ENCODE peak calls at places on chromosomes 7 and 10, in five cellular contexts. I is IMR-90, L is A549, B is H1, J is K562. G is an unnamed sample.

GRCh38 chr10:110208614-110209398 is 1.4 kb downstream of the MXI1 start:
- DNase-seq in L (peak; percentile 57), B (no peak), I (peak; percentile 46), J (peak; percentile 39), G (no peak)

GRCh38 chr10:77873558-77874380 is 52.8 kb downstream of the DLG5 start:
- DNase-seq in B (no peak), L (peak; percentile 30), J (peak; percentile 45), I (peak; percentile 42), G (peak; percentile 70)

GRCh38 chr10:102702742-102703141 is 11.5 kb downstream of the ARL3 start:
- DNase-seq in J (no peak), L (no peak), B (no peak), I (peak; percentile 40), G (no peak)

GRCh38 chr10:80509403-80510161 is 28.1 kb upstream of the SH2D4B start:
- DNase-seq in I (peak; percentile 81), J (no peak), B (no peak), L (peak; percentile 77), G (no peak)

GRCh38 chr10:84095821-84096497 is 43.4 kb upstream of the GHITM start:
- DNase-seq in I (no peak), B (no peak), L (no peak), J (no peak), G (no peak)

GRCh38 chr7:147981072-147981813 is 609.3 kb upstream of the C7orf33 start:
- DNase-seq in B (no peak), I (no peak), J (no peak), L (no peak), G (no peak)

GRCh38 chr10:63267414-63268138 is 134.4 kb downstream of the NRBF2 start:
- DNase-seq in J (peak; percentile 42), I (peak; percentile 94), B (no peak), L (peak; percentile 12), G (peak; percentile 71)

GRCh38 chr10:33981301-33981700 is 646.8 kb upstream of the NRP1 start:
- DNase-seq in J (no peak), I (no peak), B (no peak), L (no peak), G (no peak)

GRCh38 chr10:116548301-116548700 is 2.6 kb downstream of the PNLIP start:
- DNase-seq in L (no peak), J (no peak), B (no peak), I (no peak), G (no peak)

GRCh38 chr7:30028749-30029635 is 780 bp downstream of the PLEKHA8 start:
- DNase-seq in B (no peak), I (peak; percentile 19), L (peak; percentile 40), J (peak; percentile 56), G (peak; percentile 71)

GRCh38 chr10:124703778-124704427 is 40.3 kb downstream of the FAM53B start:
- DNase-seq in J (no peak), I (no peak), B (no peak), L (no peak), G (no peak)

GRCh38 chr7:29363636-29364425 is 169.3 kb downstream of the CHN2 start:
- DNase-seq in J (no peak), L (no peak), B (no peak), I (no peak), G (no peak)

GRCh38 chr7:75985518-75986146 is 8.8 kb downstream of the TMEM120A start:
- DNase-seq in J (no peak), L (no peak), B (no peak), I (no peak), G (no peak)

GRCh38 chr7:5629941-5630340 is 151.5 kb downstream of the RNF216 start:
- DNase-seq in B (peak; percentile 46), I (peak; percentile 74), L (no peak), J (no peak), G (no peak)

GRCh38 chr7:93245525-93246432 is 13.6 kb downstream of the VPS50 start:
- DNase-seq in J (peak; percentile 22), I (peak; percentile 38), B (no peak), L (no peak), G (peak; percentile 21)

GRCh38 chr10:110398419-110399162 is 93.9 kb upstream of the SMNDC1 start:
- DNase-seq in L (peak; percentile 98), B (no peak), I (peak; percentile 98), J (no peak), G (peak; percentile 68)

GRCh38 chr10:86312701-86313270 is 53.8 kb downstream of the GRID1 start:
- DNase-seq in I (no peak), B (no peak), J (no peak), L (no peak), G (no peak)

GRCh38 chr7:83936056-83936703 is 258.4 kb downstream of the SEMA3A start:
- DNase-seq in L (peak; percentile 19), J (peak; percentile 15), I (peak; percentile 81), B (peak; percentile 66), G (peak; percentile 48)

GRCh38 chr10:123614888-123615287 is 51.3 kb upstream of the GPR26 start:
- DNase-seq in J (peak; percentile 39), B (peak; percentile 96), I (peak; percentile 7), L (peak; percentile 15), G (peak; percentile 35)

DNA sequence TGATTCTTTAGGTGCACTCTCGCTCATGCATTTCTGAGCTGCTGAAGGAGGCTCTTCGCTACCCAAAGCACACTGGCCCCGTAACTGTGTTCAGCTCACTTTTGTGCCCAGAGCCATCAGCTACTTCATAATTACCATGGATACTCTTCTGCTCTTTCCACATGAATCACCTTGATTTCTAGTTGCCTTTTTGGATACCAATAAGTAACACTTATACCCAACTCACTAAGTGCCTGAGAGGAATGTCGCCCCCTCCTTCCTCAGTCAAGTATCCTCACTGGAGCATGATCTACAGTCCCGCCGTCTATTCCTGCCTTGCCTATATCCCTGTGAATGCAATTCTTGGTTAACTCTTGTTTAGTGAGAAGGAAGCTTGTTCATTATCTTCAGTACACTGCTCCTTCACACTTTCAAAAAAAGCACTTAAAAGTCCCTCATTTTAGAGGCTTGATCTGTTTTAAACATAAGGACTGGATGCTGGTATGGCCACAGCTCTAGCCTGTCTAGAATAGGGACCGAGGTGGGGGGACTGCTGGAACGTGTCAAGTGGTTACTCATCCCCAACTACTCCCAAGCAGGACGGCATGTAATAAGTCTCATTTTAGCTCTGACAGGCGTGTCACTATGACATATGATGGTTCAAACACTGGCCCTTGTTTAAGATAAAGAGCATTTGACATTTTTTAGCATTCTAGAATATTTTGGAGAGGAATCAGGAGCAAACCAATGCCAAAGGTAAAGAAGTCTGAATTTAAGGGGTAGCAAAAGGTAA is 23.7 kb downstream of the SVIL start:
- DNase-seq in L (no peak), B (no peak), J (no peak), I (no peak), G (no peak)
- TF ChIP-seq MAFK in L (no peak), B (no peak), J (no peak), I (no peak), G (no peak)

GRCh38 chr7:13016633-13017324 is 329.3 kb downstream of the ARL4A start:
- DNase-seq in I (peak; percentile 55), B (no peak), J (no peak), L (peak; percentile 16), G (peak; percentile 86)
- TF ChIP-seq MAFK in I (no peak), B (no peak), J (no peak), L (no peak), G (no peak)

DNA sequence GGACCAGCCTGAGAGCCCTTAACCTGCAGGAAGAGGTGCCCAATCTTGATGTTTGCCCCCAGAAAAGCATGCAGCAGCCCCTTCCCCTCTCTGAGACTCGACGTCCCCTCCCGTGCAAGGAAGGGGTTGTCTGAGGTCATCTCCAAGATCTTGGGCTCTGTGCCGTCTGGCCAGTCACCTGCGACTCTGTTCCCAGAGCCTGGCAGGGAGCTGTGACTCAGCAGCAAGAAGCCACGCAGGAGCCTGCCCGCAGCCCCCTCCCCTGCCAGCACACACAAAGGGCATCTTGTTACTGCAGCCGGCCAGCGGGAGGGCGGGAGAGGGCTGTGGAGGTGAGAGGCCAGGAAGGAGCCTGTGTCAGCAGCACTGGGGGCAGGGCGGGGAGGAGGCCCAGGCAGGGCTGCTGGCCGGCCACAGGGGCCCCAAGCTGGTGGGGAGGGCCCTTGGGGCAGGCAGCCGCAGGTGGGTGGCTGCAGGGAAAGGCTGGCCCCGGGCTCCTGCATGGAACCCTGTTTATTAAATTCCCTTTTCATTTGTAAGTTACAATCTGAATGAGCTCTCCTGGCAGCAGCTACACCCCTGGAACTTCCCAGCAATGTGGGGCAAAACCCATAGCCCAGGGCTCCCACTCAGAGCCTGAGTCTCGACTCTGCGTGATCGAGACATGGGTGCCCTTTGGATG is 103.7 kb upstream of the ZMIZ1 start:
- DNase-seq in L (peak; percentile 63), B (peak; percentile 78), J (peak; percentile 55), I (peak; percentile 60), G (peak; percentile 94)
- TF ChIP-seq MAFK in L (peak; percentile 80), B (peak; percentile 83), J (no peak), I (peak; percentile 1), G (peak; percentile 37)

DNA sequence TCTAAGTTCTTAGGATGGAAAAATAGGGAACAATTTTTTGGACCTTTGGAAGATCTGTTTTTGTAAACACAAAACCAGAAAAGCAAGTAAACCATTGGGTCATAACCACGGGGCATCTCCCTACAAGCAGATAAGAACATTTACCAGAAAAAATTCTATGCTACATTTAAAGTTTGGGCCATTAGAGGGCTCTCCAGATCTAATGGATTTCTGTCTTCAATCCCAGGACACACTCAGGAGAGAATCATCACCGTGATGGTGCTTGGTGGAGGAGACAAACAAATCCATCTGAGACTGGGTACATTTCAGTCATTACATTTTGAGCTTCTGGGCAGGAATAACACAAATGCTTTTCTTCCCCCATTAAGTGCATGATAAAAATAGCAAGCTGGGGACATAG is 178.4 kb upstream of the TARP start:
- DNase-seq in L (peak; percentile 9), J (peak; percentile 12), B (no peak), I (peak; percentile 62), G (peak; percentile 1)
- TF ChIP-seq MAFK in L (no peak), J (no peak), B (no peak), I (no peak), G (no peak)

DNA sequence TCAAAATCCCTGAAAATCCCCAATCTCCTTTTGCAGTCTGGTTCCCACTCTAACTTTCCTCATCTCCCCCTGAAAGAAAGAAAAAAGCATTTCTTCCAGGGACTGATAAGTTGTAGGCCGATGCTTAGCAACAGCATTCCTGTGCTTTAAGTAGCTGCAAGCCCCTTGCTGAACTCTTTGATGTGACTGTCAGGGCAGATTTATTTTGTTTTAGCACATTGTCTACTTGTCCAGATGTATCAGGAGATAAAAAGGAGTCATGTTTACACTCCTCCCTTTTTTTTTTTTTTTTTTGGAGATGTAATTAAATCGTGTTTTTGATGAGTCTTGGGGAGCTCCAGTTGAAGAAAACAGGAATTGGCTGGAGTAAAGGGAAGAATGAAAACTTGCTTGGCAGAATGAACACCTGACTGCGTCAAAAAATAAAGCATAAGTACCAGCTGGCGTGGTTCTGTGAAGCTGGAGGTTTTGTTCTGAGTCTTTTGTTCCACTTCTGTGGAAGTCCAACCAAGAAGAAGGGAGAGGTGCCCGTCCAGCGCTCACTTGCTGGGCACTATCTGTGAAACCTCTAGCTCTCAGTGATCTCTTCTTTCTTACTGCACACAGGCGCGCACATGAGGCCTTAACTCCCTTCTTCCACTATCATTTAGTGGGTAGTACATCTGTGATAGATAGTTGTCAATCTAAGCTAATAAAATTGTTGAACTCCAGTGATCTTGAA is 871.7 kb downstream of the LRMDA start:
- DNase-seq in L (no peak), J (no peak), I (no peak), B (no peak), G (peak; percentile 28)
- TF ChIP-seq MAFK in L (no peak), J (no peak), I (no peak), B (no peak), G (no peak)

DNA sequence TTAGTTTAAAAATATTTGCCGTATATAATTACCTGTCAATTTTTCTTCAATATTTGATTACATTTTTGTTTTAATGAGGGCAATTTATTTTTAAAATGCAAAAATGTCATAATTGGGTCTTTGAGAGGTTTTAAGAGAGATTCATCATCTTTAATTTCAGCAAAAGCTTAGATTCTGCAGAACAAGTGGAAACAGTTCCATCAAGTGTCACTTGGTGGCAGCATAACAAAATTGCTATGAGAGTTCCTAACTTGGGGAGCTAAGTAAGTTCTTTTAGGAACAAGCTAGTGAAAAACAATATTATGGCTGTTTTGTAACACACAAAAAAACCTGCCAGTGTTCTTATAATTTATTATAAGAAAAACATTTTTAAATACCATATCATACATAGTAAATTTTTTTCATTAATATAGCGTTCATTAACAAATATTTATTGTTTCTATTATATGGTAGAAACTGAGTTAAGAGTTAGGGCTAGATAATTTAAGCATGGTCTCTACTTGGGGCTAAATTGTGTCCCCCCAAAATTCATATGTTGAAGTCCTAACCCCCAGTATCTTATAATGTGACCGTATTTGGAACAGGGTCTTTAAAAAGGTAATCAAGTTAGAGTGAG is 155.2 kb downstream of the MAGI2 start:
- DNase-seq in B (no peak), I (peak; percentile 79), L (peak; percentile 34), J (no peak), G (peak; percentile 25)
- TF ChIP-seq MAFK in B (no peak), I (no peak), L (no peak), J (no peak), G (no peak)

G was measured in HepG2.